ENCODE peak calls at places on chromosomes 7 and 10, in six cellular contexts. Q is Panc1, O is body of pancreas, S is adrenal gland, E is brain microvascular endothelial cell, H is tibial artery. T is an unnamed sample.
A peak's percentile ranks its signal among the peaks of the same experiment; 100 is the strongest.

GRCh38 chr7:103689262-103689661 is 243.3 kb upstream of the SLC26A5 start:
- DNase-seq in H (no peak), E (no peak), O (no peak), S (no peak), Q (no peak), T (no peak)

GRCh38 chr7:155530601-155531000 is 15.8 kb downstream of the CNPY1 start:
- DNase-seq in Q (no peak), S (no peak), E (no peak), H (peak; percentile 15), O (no peak), T (no peak)

GRCh38 chr10:129532838-129533237 is 65.8 kb downstream of the MGMT start:
- DNase-seq in S (no peak), Q (no peak), E (no peak), O (no peak), H (no peak), T (no peak)

GRCh38 chr7:122143751-122144711 is at the start of gene AASS:
- DNase-seq in E (peak; percentile 94), O (peak; percentile 99), Q (peak; percentile 35), S (peak; percentile 97), H (peak; percentile 99), T (peak; percentile 99)

GRCh38 chr7:142853739-142854504 is 954 bp upstream of the EPHB6 start:
- DNase-seq in O (peak; percentile 73), E (peak; percentile 57), H (peak; percentile 82), S (peak; percentile 59), Q (peak; percentile 61), T (peak; percentile 83)

GRCh38 chr10:33337335-33337854 is 2.9 kb upstream of the NRP1 start:
- DNase-seq in Q (no peak), E (peak; percentile 81), S (peak; percentile 41), O (peak; percentile 22), H (no peak), T (peak; percentile 80)

GRCh38 chr10:120039826-120040225 is 147.3 kb downstream of the SEC23IP start:
- DNase-seq in H (no peak), S (no peak), E (no peak), O (no peak), Q (no peak), T (no peak)

GRCh38 chr7:127460077-127460476 is 67.6 kb upstream of the ZNF800 start:
- DNase-seq in O (no peak), Q (no peak), S (no peak), H (no peak), E (no peak), T (no peak)

GRCh38 chr7:139571651-139572050 is 48.2 kb downstream of the CLEC2L start:
- DNase-seq in O (no peak), E (no peak), H (no peak), S (no peak), Q (no peak), T (no peak)

GRCh38 chr7:152054377-152055230 is 29.1 kb downstream of the GALNT11 start:
- DNase-seq in E (peak; percentile 81), H (no peak), O (peak; percentile 20), Q (no peak), S (no peak), T (peak; percentile 63)

GRCh38 chr7:38025815-38026214 is 105.4 kb downstream of the EPDR1 start:
- DNase-seq in Q (no peak), H (no peak), E (no peak), S (no peak), O (no peak), T (no peak)

GRCh38 chr10:133182190-133182589 is 22.2 kb downstream of the KNDC1 start:
- DNase-seq in H (no peak), E (no peak), O (no peak), Q (no peak), S (no peak), T (no peak)

GRCh38 chr7:92799446-92800211 is 36.7 kb downstream of the CDK6 start:
- DNase-seq in H (no peak), E (no peak), S (no peak), Q (no peak), O (no peak), T (no peak)

GRCh38 chr10:354901-355617 is 219.8 kb downstream of the ZMYND11 start:
- DNase-seq in S (no peak), O (no peak), E (no peak), Q (no peak), H (peak; percentile 34), T (no peak)

GRCh38 chr10:50874723-50875122 is 10.7 kb downstream of the A1CF start:
- DNase-seq in H (no peak), O (peak; percentile 10), S (no peak), E (no peak), Q (no peak), T (no peak)

GRCh38 chr10:46022978-46023702 is 7.3 kb downstream of the NCOA4 start:
- DNase-seq in O (peak; percentile 93), E (peak; percentile 92), H (peak; percentile 95), Q (peak; percentile 74), S (peak; percentile 94), T (peak; percentile 98)

GRCh38 chr10:84428711-84429110 is 100.3 kb downstream of the CCSER2 start:
- DNase-seq in Q (no peak), H (no peak), S (no peak), O (no peak), E (no peak), T (no peak)

GRCh38 chr10:9096288-9096687 is 1041.8 kb downstream of the GATA3 start:
- DNase-seq in S (no peak), Q (no peak), E (no peak), H (no peak), O (no peak), T (no peak)

GRCh38 chr7:32588657-32589056 is 93.4 kb downstream of the AVL9 start:
- DNase-seq in S (no peak), H (no peak), Q (no peak), E (peak; percentile 73), O (no peak), T (peak; percentile 65)

GRCh38 chr10:47371629-47372485 is 12.2 kb downstream of the ZNF488 start:
- DNase-seq in Q (no peak), E (no peak), H (peak; percentile 34), O (no peak), S (peak; percentile 12), T (no peak)

GRCh38 chr10:73889014-73889413 is 14.7 kb upstream of the CAMK2G start:
- DNase-seq in S (peak; percentile 59), E (peak; percentile 45), Q (no peak), O (peak; percentile 58), H (peak; percentile 93), T (peak; percentile 69)

GRCh38 chr7:20374391-20374790 is 43.7 kb downstream of the ITGB8 start:
- DNase-seq in H (no peak), E (no peak), O (no peak), Q (no peak), S (no peak), T (no peak)

GRCh38 chr7:42566981-42567510 is 330.0 kb upstream of the GLI3 start:
- DNase-seq in H (no peak), S (no peak), O (no peak), E (no peak), Q (no peak), T (no peak)

GRCh38 chr7:135335628-135336139 is 102.0 kb downstream of the STRA8 start:
- DNase-seq in O (peak; percentile 84), H (no peak), S (peak; percentile 58), Q (peak; percentile 25), E (peak; percentile 22), T (peak; percentile 32)

GRCh38 chr10:80154978-80155695 is 22.6 kb downstream of the PLAC9 start:
- DNase-seq in H (no peak), E (peak; percentile 81), Q (no peak), S (no peak), O (no peak), T (peak; percentile 92)

GRCh38 chr10:44975487-44976331 is 2.9 kb downstream of the DEPP1 start:
- DNase-seq in S (peak; percentile 62), Q (no peak), O (peak; percentile 87), H (peak; percentile 89), E (peak; percentile 37), T (peak; percentile 74)

GRCh38 chr7:87885018-87885417 is 8.7 kb downstream of the DBF4 start:
- DNase-seq in H (no peak), E (no peak), Q (no peak), O (no peak), S (no peak), T (no peak)
- H3K36me3 ChIP-seq in H (peaks cover 18% of the 10 kb centered on the region), E (peaks cover 6% of the 10 kb centered on the region), Q (peaks cover 40% of the 10 kb centered on the region), O (no peaks in the 10 kb centered on the region), S (no peaks in the 10 kb centered on the region), T (peaks cover 4% of the 10 kb centered on the region)

DNA sequence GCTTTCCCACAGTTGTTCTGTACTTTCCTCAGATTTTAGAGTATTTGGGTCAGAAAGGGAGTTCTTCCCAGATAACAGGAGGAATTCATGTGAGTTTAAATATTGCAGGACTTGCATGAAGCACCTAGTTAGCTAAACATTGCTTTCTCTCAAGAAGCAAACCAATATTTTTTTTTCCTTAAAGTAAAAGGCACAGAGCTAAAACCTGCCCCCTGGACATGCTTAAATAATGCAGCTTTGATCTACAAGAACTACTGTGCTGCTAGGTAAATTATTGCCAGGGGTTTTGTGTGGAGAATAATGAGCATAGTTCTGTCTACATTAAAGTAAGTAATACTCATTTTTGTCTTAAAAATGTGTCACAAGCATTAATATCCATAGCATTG is 542 bp upstream of the SOSTDC1 start:
- DNase-seq in H (no peak), S (no peak), Q (no peak), E (no peak), O (no peak), T (no peak)
- H3K4me3 ChIP-seq in H (peak overlapping the region; percentile 30), S (no peak overlapping the region), Q (peak overlapping the region; percentile 10), E (peak overlapping the region; percentile 41), O (no peak overlapping the region), T (peak overlapping the region; percentile 58)

DNA sequence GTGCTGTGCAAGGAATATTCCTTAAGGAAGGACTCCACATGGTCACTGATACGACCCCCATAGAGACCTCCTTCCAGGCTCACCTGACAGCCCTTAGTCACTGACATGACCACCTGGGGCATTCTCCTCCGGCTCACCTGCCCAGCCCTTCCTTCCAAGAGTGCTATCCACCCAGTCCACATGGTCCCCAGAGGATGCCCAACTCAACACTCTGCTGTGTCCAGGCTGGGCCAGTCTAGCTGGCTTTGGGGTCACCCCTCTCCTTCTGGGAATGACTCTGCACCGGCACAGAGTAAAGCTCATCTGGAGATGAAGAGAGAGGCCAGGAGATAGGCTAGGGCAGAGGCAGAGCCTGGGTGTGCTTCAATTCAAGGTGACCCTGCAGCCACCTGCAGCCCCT is 300.8 kb downstream of the TNS3 start:
- DNase-seq in Q (no peak), O (no peak), H (no peak), E (no peak), S (peak; percentile 16), T (no peak)
- H3K36me3 ChIP-seq in Q (peaks cover 58% of the 10 kb centered on the region), O (peaks cover 20% of the 10 kb centered on the region), H (peaks cover 99% of the 10 kb centered on the region), E (peaks cover 66% of the 10 kb centered on the region), S (no peaks in the 10 kb centered on the region), T (peaks cover 69% of the 10 kb centered on the region)

DNA sequence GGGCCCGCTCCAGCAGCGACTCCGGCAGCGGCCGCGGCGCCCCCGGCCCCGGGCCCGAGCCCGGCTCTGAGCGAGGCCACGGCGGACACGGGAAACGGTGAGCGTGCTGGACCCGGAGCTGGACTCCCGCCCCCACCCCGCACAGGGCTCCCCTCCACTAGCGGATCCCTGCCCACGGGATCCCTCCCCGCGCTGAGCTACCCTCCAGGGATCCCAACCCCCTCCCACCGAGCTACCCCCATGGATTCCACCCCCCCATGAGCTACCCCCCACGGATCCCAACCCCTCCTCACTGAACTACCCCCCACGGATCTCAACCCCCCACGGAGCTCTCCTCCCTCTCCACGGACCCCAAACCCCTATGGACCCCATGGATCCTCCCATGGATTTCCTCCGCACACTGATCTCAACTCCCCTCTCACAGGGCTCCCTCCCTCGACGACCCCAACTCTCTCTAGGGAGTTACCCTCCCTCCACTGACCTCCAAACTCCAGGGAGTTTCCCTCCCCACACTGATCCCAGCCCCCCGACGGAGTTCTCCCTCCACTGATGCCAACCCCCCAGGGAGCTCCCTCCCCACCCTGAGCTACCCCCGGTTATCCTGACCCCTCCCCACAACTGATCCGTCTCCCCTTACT is 20.6 kb upstream of the HSPB1 start:
- DNase-seq in H (no peak), S (no peak), O (no peak), E (no peak), Q (no peak), T (no peak)
- H3K4me3 ChIP-seq in H (peak overlapping the region; percentile 56), S (peak overlapping the region; percentile 77), O (no peak overlapping the region), E (peak overlapping the region; percentile 17), Q (peak overlapping the region; percentile 65), T (peak overlapping the region; percentile 47)